ENCODE peak calls at places on chromosomes 2 and 18, in seven cellular contexts. K, V, S, N, R, D and X are unnamed samples.

GRCh38 chr18:51195602-51196115 is 1.8 kb downstream of the MEX3C start:
- DNase-seq in K (peak), V (peak), S (peak), N (peak), R (no peak), D (no peak), X (peak)

GRCh38 chr2:200705305-200705985 is 106.3 kb upstream of the BZW1 start:
- DNase-seq in K (no peak), V (no peak), S (peak), N (no peak), R (no peak), D (peak), X (no peak)

GRCh38 chr2:84515788-84516187 is 510 bp upstream of the DNAH6 start:
- DNase-seq in K (no peak), V (no peak), S (no peak), N (no peak), R (no peak), D (no peak), X (no peak)

GRCh38 chr2:239548965-239549595 is 148.3 kb upstream of the HDAC4 start:
- DNase-seq in K (no peak), V (no peak), S (no peak), N (no peak), R (no peak), D (no peak), X (no peak)

GRCh38 chr2:38030590-38031326 is 45.2 kb downstream of the CYP1B1 start:
- DNase-seq in K (no peak), V (no peak), S (no peak), N (no peak), R (no peak), D (no peak), X (no peak)

GRCh38 chr2:38113999-38114708 is 38.2 kb upstream of the CYP1B1 start:
- DNase-seq in K (no peak), V (no peak), S (peak), N (no peak), R (no peak), D (no peak), X (no peak)

GRCh38 chr2:51350100-51350499 is 318.2 kb upstream of the NRXN1 start:
- DNase-seq in K (no peak), V (no peak), S (peak), N (no peak), R (no peak), D (peak), X (no peak)

GRCh38 chr18:31992836-31993575 is 25.6 kb upstream of the RNF125 start:
- DNase-seq in K (no peak), V (no peak), S (peak), N (no peak), R (no peak), D (no peak), X (no peak)

GRCh38 chr2:131058905-131059304 is 34.4 kb downstream of the FAM168B start:
- DNase-seq in K (no peak), V (no peak), S (no peak), N (no peak), R (no peak), D (no peak), X (no peak)

GRCh38 chr2:70922591-70923234 is 13.0 kb upstream of the ATP6V1B1 start:
- DNase-seq in K (no peak), V (no peak), S (no peak), N (no peak), R (no peak), D (no peak), X (no peak)

GRCh38 chr2:190283783-190284182 is 35.8 kb downstream of the HIBCH start:
- DNase-seq in K (no peak), V (no peak), S (peak), N (no peak), R (no peak), D (peak), X (no peak)

GRCh38 chr18:39660141-39660540 is 2094.5 kb upstream of the CELF4 start:
- DNase-seq in K (no peak), V (no peak), S (peak), N (no peak), R (no peak), D (no peak), X (no peak)

GRCh38 chr2:127193164-127193947 is 26.7 kb downstream of the CYP27C1 start:
- DNase-seq in K (no peak), V (no peak), S (no peak), N (no peak), R (no peak), D (no peak), X (no peak)

GRCh38 chr2:79611448-79612016 is 98.7 kb downstream of the CTNNA2 start:
- DNase-seq in K (no peak), V (no peak), S (no peak), N (no peak), R (no peak), D (no peak), X (no peak)

GRCh38 chr2:37180006-37180639 is 8.3 kb downstream of the SULT6B1 start:
- DNase-seq in K (no peak), V (no peak), S (no peak), N (no peak), R (no peak), D (no peak), X (no peak)

GRCh38 chr2:229417906-229418305 is 146.8 kb upstream of the PID1 start:
- DNase-seq in K (no peak), V (peak), S (no peak), N (no peak), R (no peak), D (no peak), X (no peak)

GRCh38 chr2:198073253-198073652 is 268.9 kb downstream of the PLCL1 start:
- DNase-seq in K (no peak), V (no peak), S (no peak), N (no peak), R (no peak), D (no peak), X (no peak)

GRCh38 chr2:88167740-88168139 is 2.4 kb upstream of the THNSL2 start:
- DNase-seq in K (no peak), V (no peak), S (no peak), N (no peak), R (no peak), D (no peak), X (no peak)

GRCh38 chr18:47893939-47894699 is 36.3 kb downstream of the SMAD2 start:
- DNase-seq in K (no peak), V (no peak), S (no peak), N (no peak), R (no peak), D (no peak), X (no peak)

GRCh38 chr2:20208487-20208882 is 16.4 kb downstream of the SDC1 start:
- DNase-seq in K (no peak), V (no peak), S (no peak), N (no peak), R (no peak), D (no peak), X (no peak)

GRCh38 chr2:2831656-2832055 is 500.6 kb upstream of the MYT1L start:
- DNase-seq in K (no peak), V (no peak), S (no peak), N (no peak), R (no peak), D (no peak), X (no peak)

GRCh38 chr2:62573137-62573731 is 67.2 kb upstream of the TMEM17 start:
- DNase-seq in K (no peak), V (no peak), S (peak), N (no peak), R (no peak), D (no peak), X (no peak)

GRCh38 chr18:43393174-43393573 is 115.9 kb upstream of the SYT4 start:
- DNase-seq in K (no peak), V (no peak), S (no peak), N (no peak), R (no peak), D (no peak), X (no peak)

GRCh38 chr2:63840081-63840784 is 1.5 kb upstream of the UGP2 start:
- DNase-seq in K (no peak), V (peak), S (no peak), N (no peak), R (no peak), D (no peak), X (no peak)

GRCh38 chr2:26068602-26069298 is 34.9 kb downstream of the RAB10 start:
- DNase-seq in K (peak), V (no peak), S (peak), N (peak), R (peak), D (peak), X (peak)

GRCh38 chr2:121195036-121195435 is 90.0 kb downstream of the TFCP2L1 start:
- DNase-seq in K (no peak), V (no peak), S (no peak), N (no peak), R (no peak), D (no peak), X (no peak)

GRCh38 chr2:145631561-145631960 is 1111.6 kb upstream of the ZEB2 start:
- DNase-seq in K (no peak), V (no peak), S (peak), N (no peak), R (no peak), D (no peak), X (no peak)

GRCh38 chr2:24621779-24622538 is 130.9 kb downstream of the NCOA1 start:
- DNase-seq in K (no peak), V (no peak), S (no peak), N (no peak), R (no peak), D (no peak), X (no peak)